ENCODE peak calls at places on chromosomes 16 and 17, in eight cellular contexts. One of them, this sample, is unnamed.
A peak's percentile ranks its signal among the peaks of the same experiment; 100 is the strongest.

GRCh38 chr17:61331178-61331577 is 68.5 kb upstream of the TBX2 start:
- DNase-seq in astrocyte of the spinal cord: no peak
- DNase-seq in uterus: peak; percentile 39
- DNase-seq in brain microvascular endothelial cell: no peak
- DNase-seq in cardiac fibroblast: no peak
- DNase-seq in osteoblast: no peak
- DNase-seq in prostate gland: no peak
- DNase-seq in fibroblast of pulmonary artery: no peak
- DNase-seq in this sample: no peak

GRCh38 chr16:67655363-67655762 is 4.7 kb downstream of the ACD start:
- DNase-seq in astrocyte of the spinal cord: no peak
- DNase-seq in uterus: no peak
- DNase-seq in brain microvascular endothelial cell: no peak
- DNase-seq in cardiac fibroblast: no peak
- DNase-seq in osteoblast: peak; percentile 69
- DNase-seq in prostate gland: no peak
- DNase-seq in fibroblast of pulmonary artery: no peak
- DNase-seq in this sample: no peak

GRCh38 chr16:69166221-69166833 is 20.6 kb upstream of the SNTB2 start:
- DNase-seq in astrocyte of the spinal cord: peak; percentile 95
- DNase-seq in uterus: peak; percentile 43
- DNase-seq in brain microvascular endothelial cell: peak; percentile 28
- DNase-seq in cardiac fibroblast: peak; percentile 51
- DNase-seq in osteoblast: peak; percentile 92
- DNase-seq in prostate gland: no peak
- DNase-seq in fibroblast of pulmonary artery: no peak
- DNase-seq in this sample: peak; percentile 28

GRCh38 chr17:63189930-63190329 is 223.9 kb downstream of the TANC2 start:
- DNase-seq in astrocyte of the spinal cord: peak; percentile 10
- DNase-seq in uterus: no peak
- DNase-seq in brain microvascular endothelial cell: no peak
- DNase-seq in cardiac fibroblast: peak; percentile 36
- DNase-seq in osteoblast: no peak
- DNase-seq in prostate gland: no peak
- DNase-seq in fibroblast of pulmonary artery: peak; percentile 24
- DNase-seq in this sample: no peak

GRCh38 chr17:76480676-76481075 is 13.3 kb downstream of the AANAT start:
- DNase-seq in astrocyte of the spinal cord: no peak
- DNase-seq in uterus: no peak
- DNase-seq in brain microvascular endothelial cell: no peak
- DNase-seq in cardiac fibroblast: no peak
- DNase-seq in osteoblast: no peak
- DNase-seq in prostate gland: no peak
- DNase-seq in fibroblast of pulmonary artery: no peak
- DNase-seq in this sample: peak; percentile 39

GRCh38 chr17:27206447-27206846 is 87.5 kb upstream of the WSB1 start:
- DNase-seq in astrocyte of the spinal cord: no peak
- DNase-seq in uterus: no peak
- DNase-seq in brain microvascular endothelial cell: no peak
- DNase-seq in cardiac fibroblast: peak; percentile 9
- DNase-seq in osteoblast: no peak
- DNase-seq in prostate gland: no peak
- DNase-seq in fibroblast of pulmonary artery: no peak
- DNase-seq in this sample: peak; percentile 24

GRCh38 chr17:78323821-78324390 is 36.0 kb downstream of the SOCS3 start:
- DNase-seq in astrocyte of the spinal cord: no peak
- DNase-seq in uterus: no peak
- DNase-seq in brain microvascular endothelial cell: no peak
- DNase-seq in cardiac fibroblast: no peak
- DNase-seq in osteoblast: peak; percentile 8
- DNase-seq in prostate gland: no peak
- DNase-seq in fibroblast of pulmonary artery: no peak
- DNase-seq in this sample: no peak

GRCh38 chr17:17375826-17376225 is 72.7 kb downstream of the NT5M start:
- DNase-seq in astrocyte of the spinal cord: no peak
- DNase-seq in uterus: no peak
- DNase-seq in brain microvascular endothelial cell: no peak
- DNase-seq in cardiac fibroblast: peak; percentile 76
- DNase-seq in osteoblast: no peak
- DNase-seq in prostate gland: no peak
- DNase-seq in fibroblast of pulmonary artery: peak; percentile 15
- DNase-seq in this sample: no peak

GRCh38 chr16:16014329-16015224 is 65.2 kb downstream of the ABCC1 start:
- DNase-seq in astrocyte of the spinal cord: peak; percentile 49
- DNase-seq in uterus: peak; percentile 41
- DNase-seq in brain microvascular endothelial cell: no peak
- DNase-seq in cardiac fibroblast: peak; percentile 72
- DNase-seq in osteoblast: peak; percentile 82
- DNase-seq in prostate gland: peak; percentile 66
- DNase-seq in fibroblast of pulmonary artery: peak; percentile 58
- DNase-seq in this sample: peak; percentile 56

GRCh38 chr16:61146429-61146828 is 889.8 kb downstream of the CDH8 start:
- DNase-seq in astrocyte of the spinal cord: no peak
- DNase-seq in uterus: no peak
- DNase-seq in brain microvascular endothelial cell: no peak
- DNase-seq in cardiac fibroblast: no peak
- DNase-seq in osteoblast: no peak
- DNase-seq in prostate gland: no peak
- DNase-seq in fibroblast of pulmonary artery: no peak
- DNase-seq in this sample: no peak

GRCh38 chr17:69928586-69928985 is 146.4 kb upstream of the KCNJ16 start:
- DNase-seq in astrocyte of the spinal cord: no peak
- DNase-seq in uterus: no peak
- DNase-seq in brain microvascular endothelial cell: no peak
- DNase-seq in cardiac fibroblast: no peak
- DNase-seq in osteoblast: no peak
- DNase-seq in prostate gland: peak; percentile 12
- DNase-seq in fibroblast of pulmonary artery: no peak
- DNase-seq in this sample: no peak

GRCh38 chr16:67163164-67163902 is 1.2 kb upstream of the HSF4 start:
- DNase-seq in astrocyte of the spinal cord: peak; percentile 36
- DNase-seq in uterus: no peak
- DNase-seq in brain microvascular endothelial cell: no peak
- DNase-seq in cardiac fibroblast: peak; percentile 62
- DNase-seq in osteoblast: peak; percentile 82
- DNase-seq in prostate gland: peak; percentile 56
- DNase-seq in fibroblast of pulmonary artery: peak; percentile 52
- DNase-seq in this sample: peak; percentile 54

GRCh38 chr17:50475362-50475761 is 3.3 kb upstream of the RSAD1 start:
- DNase-seq in astrocyte of the spinal cord: no peak
- DNase-seq in uterus: no peak
- DNase-seq in brain microvascular endothelial cell: no peak
- DNase-seq in cardiac fibroblast: no peak
- DNase-seq in osteoblast: no peak
- DNase-seq in prostate gland: no peak
- DNase-seq in fibroblast of pulmonary artery: no peak
- DNase-seq in this sample: no peak

GRCh38 chr16:75250089-75250808 is 1.2 kb downstream of the BCAR1 start:
- DNase-seq in astrocyte of the spinal cord: peak; percentile 27
- DNase-seq in uterus: peak; percentile 24
- DNase-seq in brain microvascular endothelial cell: no peak
- DNase-seq in cardiac fibroblast: no peak
- DNase-seq in osteoblast: peak; percentile 97
- DNase-seq in prostate gland: peak; percentile 31
- DNase-seq in fibroblast of pulmonary artery: no peak
- DNase-seq in this sample: no peak

GRCh38 chr17:42999003-42999525 is 845 bp downstream of the RPL27 start:
- DNase-seq in astrocyte of the spinal cord: no peak
- DNase-seq in uterus: no peak
- DNase-seq in brain microvascular endothelial cell: no peak
- DNase-seq in cardiac fibroblast: no peak
- DNase-seq in osteoblast: no peak
- DNase-seq in prostate gland: no peak
- DNase-seq in fibroblast of pulmonary artery: no peak
- DNase-seq in this sample: no peak

GRCh38 chr17:42997984-42998938 is at the start of gene RPL27:
- DNase-seq in astrocyte of the spinal cord: peak; percentile 100
- DNase-seq in uterus: peak; percentile 99
- DNase-seq in brain microvascular endothelial cell: peak; percentile 100
- DNase-seq in cardiac fibroblast: peak; percentile 100
- DNase-seq in osteoblast: peak; percentile 92
- DNase-seq in prostate gland: peak; percentile 99
- DNase-seq in fibroblast of pulmonary artery: peak; percentile 100
- DNase-seq in this sample: peak; percentile 100

GRCh38 chr17:42992872-42993271 is 5.3 kb upstream of the RPL27 start:
- DNase-seq in astrocyte of the spinal cord: no peak
- DNase-seq in uterus: no peak
- DNase-seq in brain microvascular endothelial cell: no peak
- DNase-seq in cardiac fibroblast: no peak
- DNase-seq in osteoblast: no peak
- DNase-seq in prostate gland: peak; percentile 36
- DNase-seq in fibroblast of pulmonary artery: no peak
- DNase-seq in this sample: no peak

GRCh38 chr17:42997390-42997983 is 732 bp upstream of the RPL27 start:
- DNase-seq in astrocyte of the spinal cord: no peak
- DNase-seq in uterus: no peak
- DNase-seq in brain microvascular endothelial cell: no peak
- DNase-seq in cardiac fibroblast: no peak
- DNase-seq in osteoblast: no peak
- DNase-seq in prostate gland: no peak
- DNase-seq in fibroblast of pulmonary artery: no peak
- DNase-seq in this sample: no peak
- H3K4me3 ChIP-seq in astrocyte of the spinal cord: peak overlapping the region; percentile 10
- H3K4me3 ChIP-seq in uterus: peak overlapping the region; percentile 7
- H3K4me3 ChIP-seq in brain microvascular endothelial cell: peak overlapping the region; percentile 41
- H3K4me3 ChIP-seq in cardiac fibroblast: peak overlapping the region; percentile 34
- H3K4me3 ChIP-seq in osteoblast: peak overlapping the region; percentile 61
- H3K4me3 ChIP-seq in prostate gland: no peak overlapping the region
- H3K4me3 ChIP-seq in fibroblast of pulmonary artery: peak overlapping the region; percentile 43
- H3K4me3 ChIP-seq in this sample: peak overlapping the region; percentile 42

GRCh38 chr16:2089676-2090480 is 42.1 kb downstream of the TSC2 start:
- DNase-seq in astrocyte of the spinal cord: no peak
- DNase-seq in uterus: no peak
- DNase-seq in brain microvascular endothelial cell: no peak
- DNase-seq in cardiac fibroblast: no peak
- DNase-seq in osteoblast: no peak
- DNase-seq in prostate gland: no peak
- DNase-seq in fibroblast of pulmonary artery: no peak
- DNase-seq in this sample: no peak

GRCh38 chr16:2091722-2092620 is 43.7 kb downstream of the PKD1 start:
- DNase-seq in astrocyte of the spinal cord: no peak
- DNase-seq in uterus: no peak
- DNase-seq in brain microvascular endothelial cell: no peak
- DNase-seq in cardiac fibroblast: no peak
- DNase-seq in osteoblast: no peak
- DNase-seq in prostate gland: no peak
- DNase-seq in fibroblast of pulmonary artery: no peak
- DNase-seq in this sample: no peak

GRCh38 chr16:2090819-2091721 is 43.3 kb downstream of the TSC2 start:
- DNase-seq in astrocyte of the spinal cord: peak; percentile 46
- DNase-seq in uterus: no peak
- DNase-seq in brain microvascular endothelial cell: peak; percentile 17
- DNase-seq in cardiac fibroblast: peak; percentile 25
- DNase-seq in osteoblast: peak; percentile 95
- DNase-seq in prostate gland: peak; percentile 81
- DNase-seq in fibroblast of pulmonary artery: peak; percentile 30
- DNase-seq in this sample: peak; percentile 73

GRCh38 chr16:2088759-2089358 is 41.1 kb downstream of the TSC2 start:
- DNase-seq in astrocyte of the spinal cord: no peak
- DNase-seq in uterus: no peak
- DNase-seq in brain microvascular endothelial cell: no peak
- DNase-seq in cardiac fibroblast: no peak
- DNase-seq in osteoblast: no peak
- DNase-seq in prostate gland: no peak
- DNase-seq in fibroblast of pulmonary artery: no peak
- DNase-seq in this sample: no peak

DNA sequence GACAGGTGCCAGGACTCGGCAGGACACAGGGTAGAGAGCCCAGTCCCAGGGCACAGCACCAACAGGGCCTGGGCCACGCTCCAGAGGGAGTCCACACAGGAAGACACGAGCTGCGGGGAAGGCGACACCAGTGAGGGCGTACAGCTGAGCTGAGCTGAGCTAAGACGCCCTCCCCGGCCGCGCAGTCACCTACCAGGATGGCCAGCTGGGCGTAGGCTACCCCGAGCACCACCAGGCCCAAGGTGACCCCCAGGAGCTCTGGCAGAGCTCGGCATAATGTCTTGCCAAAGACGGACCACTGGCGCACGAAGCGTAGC is 42.7 kb downstream of the TSC2 start:
- DNase-seq in astrocyte of the spinal cord: no peak
- DNase-seq in uterus: no peak
- DNase-seq in brain microvascular endothelial cell: no peak
- DNase-seq in cardiac fibroblast: no peak
- DNase-seq in osteoblast: no peak
- DNase-seq in prostate gland: no peak
- DNase-seq in fibroblast of pulmonary artery: no peak
- DNase-seq in this sample: no peak
- H3K4me3 ChIP-seq in astrocyte of the spinal cord: no peak overlapping the region
- H3K4me3 ChIP-seq in uterus: no peak overlapping the region
- H3K4me3 ChIP-seq in brain microvascular endothelial cell: no peak overlapping the region
- H3K4me3 ChIP-seq in cardiac fibroblast: no peak overlapping the region
- H3K4me3 ChIP-seq in osteoblast: no peak overlapping the region
- H3K4me3 ChIP-seq in prostate gland: no peak overlapping the region
- H3K4me3 ChIP-seq in fibroblast of pulmonary artery: no peak overlapping the region
- H3K4me3 ChIP-seq in this sample: no peak overlapping the region

GRCh38 chr16:53955221-53955875 is 251.4 kb downstream of the FTO start:
- DNase-seq in astrocyte of the spinal cord: no peak
- DNase-seq in uterus: no peak
- DNase-seq in brain microvascular endothelial cell: no peak
- DNase-seq in cardiac fibroblast: no peak
- DNase-seq in osteoblast: no peak
- DNase-seq in prostate gland: no peak
- DNase-seq in fibroblast of pulmonary artery: no peak
- DNase-seq in this sample: no peak

GRCh38 chr16:53948734-53949430 is 244.9 kb downstream of the FTO start:
- DNase-seq in astrocyte of the spinal cord: no peak
- DNase-seq in uterus: no peak
- DNase-seq in brain microvascular endothelial cell: no peak
- DNase-seq in cardiac fibroblast: no peak
- DNase-seq in osteoblast: no peak
- DNase-seq in prostate gland: no peak
- DNase-seq in fibroblast of pulmonary artery: no peak
- DNase-seq in this sample: no peak

GRCh38 chr16:53949716-53950410 is 245.9 kb downstream of the FTO start:
- DNase-seq in astrocyte of the spinal cord: no peak
- DNase-seq in uterus: no peak
- DNase-seq in brain microvascular endothelial cell: no peak
- DNase-seq in cardiac fibroblast: no peak
- DNase-seq in osteoblast: no peak
- DNase-seq in prostate gland: no peak
- DNase-seq in fibroblast of pulmonary artery: no peak
- DNase-seq in this sample: peak; percentile 14

GRCh38 chr16:53950677-53951076 is 246.7 kb downstream of the FTO start:
- DNase-seq in astrocyte of the spinal cord: no peak
- DNase-seq in uterus: no peak
- DNase-seq in brain microvascular endothelial cell: no peak
- DNase-seq in cardiac fibroblast: no peak
- DNase-seq in osteoblast: no peak
- DNase-seq in prostate gland: no peak
- DNase-seq in fibroblast of pulmonary artery: no peak
- DNase-seq in this sample: no peak

GRCh38 chr16:53952215-53953208 is 248.6 kb downstream of the FTO start:
- DNase-seq in astrocyte of the spinal cord: peak; percentile 56
- DNase-seq in uterus: no peak
- DNase-seq in brain microvascular endothelial cell: no peak
- DNase-seq in cardiac fibroblast: peak; percentile 47
- DNase-seq in osteoblast: peak; percentile 54
- DNase-seq in prostate gland: no peak
- DNase-seq in fibroblast of pulmonary artery: peak; percentile 35
- DNase-seq in this sample: peak; percentile 70
- H3K4me3 ChIP-seq in astrocyte of the spinal cord: no peak overlapping the region
- H3K4me3 ChIP-seq in uterus: no peak overlapping the region
- H3K4me3 ChIP-seq in brain microvascular endothelial cell: no peak overlapping the region
- H3K4me3 ChIP-seq in cardiac fibroblast: no peak overlapping the region
- H3K4me3 ChIP-seq in osteoblast: peak overlapping the region; percentile 45
- H3K4me3 ChIP-seq in prostate gland: no peak overlapping the region
- H3K4me3 ChIP-seq in fibroblast of pulmonary artery: peak overlapping the region; percentile 34
- H3K4me3 ChIP-seq in this sample: peak overlapping the region; percentile 19

GRCh38 chr17:45441536-45442310 is 9.1 kb upstream of the ARHGAP27 start:
- DNase-seq in astrocyte of the spinal cord: no peak
- DNase-seq in uterus: no peak
- DNase-seq in brain microvascular endothelial cell: no peak
- DNase-seq in cardiac fibroblast: no peak
- DNase-seq in osteoblast: peak; percentile 68
- DNase-seq in prostate gland: no peak
- DNase-seq in fibroblast of pulmonary artery: no peak
- DNase-seq in this sample: no peak
- H3K4me3 ChIP-seq in astrocyte of the spinal cord: no peak overlapping the region
- H3K4me3 ChIP-seq in uterus: no peak overlapping the region
- H3K4me3 ChIP-seq in brain microvascular endothelial cell: no peak overlapping the region
- H3K4me3 ChIP-seq in cardiac fibroblast: no peak overlapping the region
- H3K4me3 ChIP-seq in osteoblast: no peak overlapping the region
- H3K4me3 ChIP-seq in prostate gland: no peak overlapping the region
- H3K4me3 ChIP-seq in fibroblast of pulmonary artery: no peak overlapping the region
- H3K4me3 ChIP-seq in this sample: no peak overlapping the region